ENCODE peak calls at places on chromosome 15, in ten cellular contexts. R is dorsolateral prefrontal cortex; D is natural killer cell treated with Interleukin-12 subunit alpha and Interleukin-12 subunit beta and Interleukin-15 and Interleukin-18, amount 100 ng/mL, for 72 hours; X is nucleus accumbens; I is CD4-positive, alpha-beta T cell; L is GM12892; B is AG20443; H is sigmoid colon; C is sciatic nerve; M is activated CD4-positive, alpha-beta T cell treated with anti-CD3 and anti-CD28 coated beads, Interleukin-2, amount 50 U/mL, for 1 hour. T is an unnamed sample.

GRCh38 chr15:41215708-41216107 is 14.8 kb downstream of the EXD1 start:
- DNase-seq in L (no peak), D (no peak), R (no peak), I (no peak), B (no peak), X (no peak), H (no peak), C (no peak), M (no peak), T (no peak)

GRCh38 chr15:100931143-100931890 is 12.2 kb downstream of the LRRK1 start:
- DNase-seq in L (no peak), D (no peak), I (no peak), M (no peak), B (no peak), C (no peak), X (no peak), R (no peak), H (no peak), T (no peak)

GRCh38 chr15:60840703-60841411 is 361.9 kb upstream of the ICE2 start:
- DNase-seq in H (no peak), L (no peak), R (no peak), M (peak), B (no peak), X (no peak), C (no peak), D (peak), I (peak), T (no peak)

GRCh38 chr15:47326506-47326905 is 390.8 kb upstream of the SEMA6D start:
- DNase-seq in D (no peak), H (no peak), L (no peak), R (no peak), X (no peak), M (no peak), B (no peak), I (no peak), C (no peak), T (no peak)

GRCh38 chr15:79474252-79474651 is 42.1 kb downstream of the MINAR1 start:
- DNase-seq in I (no peak), R (no peak), H (no peak), X (no peak), B (peak), C (no peak), M (no peak), L (no peak), D (no peak), T (no peak)

GRCh38 chr15:77538011-77538410 is 94.7 kb downstream of the LINGO1 start:
- DNase-seq in L (peak), D (no peak), X (peak), M (no peak), C (peak), I (no peak), H (peak), B (no peak), R (no peak), T (peak)

GRCh38 chr15:55183679-55184078 is 13.1 kb downstream of the RSL24D1 start:
- DNase-seq in H (no peak), I (no peak), C (no peak), B (no peak), L (no peak), R (no peak), D (no peak), X (no peak), M (no peak), T (no peak)

GRCh38 chr15:28900892-28901586 is 15.3 kb downstream of the APBA2 start:
- DNase-seq in D (peak), X (no peak), B (no peak), I (no peak), C (peak), R (no peak), H (no peak), L (no peak), M (no peak), T (peak)

GRCh38 chr15:80174017-80174746 is 21.4 kb downstream of the FAH start:
- DNase-seq in B (peak), D (no peak), C (no peak), I (no peak), R (no peak), L (no peak), X (no peak), M (no peak), H (peak), T (no peak)

GRCh38 chr15:40787344-40787841 is 17.6 kb downstream of the C15orf62 start:
- DNase-seq in R (peak), I (peak), D (peak), B (peak), M (peak), H (peak), C (no peak), X (no peak), L (no peak), T (peak)

GRCh38 chr15:29952245-29952644 is 130.0 kb upstream of the TJP1 start:
- DNase-seq in H (no peak), B (no peak), X (peak), L (no peak), D (no peak), R (peak), C (no peak), M (no peak), I (no peak), T (no peak)

GRCh38 chr15:98518823-98519561 is 129.3 kb upstream of the IGF1R start:
- DNase-seq in L (peak), C (peak), D (no peak), X (peak), H (peak), R (peak), I (peak), M (peak), B (peak), T (no peak)

GRCh38 chr15:98554272-98555172 is 93.8 kb upstream of the IGF1R start:
- DNase-seq in M (no peak), C (no peak), L (no peak), B (no peak), H (no peak), D (no peak), X (no peak), I (no peak), R (no peak), T (no peak)

GRCh38 chr15:74327756-74328155 is 39.7 kb downstream of the CYP11A1 start:
- DNase-seq in D (no peak), H (no peak), L (no peak), M (no peak), C (no peak), X (no peak), B (peak), R (peak), I (no peak), T (no peak)

GRCh38 chr15:50066202-50066601 is 52.8 kb downstream of the ATP8B4 start:
- DNase-seq in H (no peak), M (no peak), X (no peak), B (peak), R (no peak), L (no peak), I (no peak), C (no peak), D (peak), T (no peak)

GRCh38 chr15:74565381-74566085 is 24.5 kb downstream of the ARID3B start:
- DNase-seq in B (no peak), X (no peak), L (no peak), D (no peak), M (no peak), R (no peak), H (no peak), I (no peak), C (no peak), T (no peak)